ENCODE peak calls at places on chromosomes 5 and 9, in nine cellular contexts. G, V, L, S, O, B, W, K and D are unnamed samples.

GRCh38 chr9:101477736-101478135 is 42.2 kb upstream of the ALDOB start:
- DNase-seq in V (no peak), K (no peak), S (no peak), L (no peak), B (no peak), W (no peak), G (no peak), O (peak; percentile 22), D (no peak)

GRCh38 chr9:86723351-86723750 is 224.0 kb downstream of the GAS1 start:
- DNase-seq in L (no peak), G (no peak), K (no peak), O (no peak), W (no peak), V (no peak), S (no peak), B (no peak), D (no peak)

GRCh38 chr5:111755942-111756353 is 1.0 kb downstream of the NREP start:
- DNase-seq in L (no peak), V (no peak), B (no peak), K (no peak), G (no peak), O (no peak), S (no peak), W (no peak), D (no peak)

GRCh38 chr5:61675015-61675692 is 343.1 kb downstream of the ZSWIM6 start:
- DNase-seq in L (no peak), S (no peak), V (no peak), O (no peak), K (peak; percentile 50), G (peak; percentile 9), W (peak; percentile 16), B (no peak), D (no peak)

GRCh38 chr9:132006657-132007370 is 72.9 kb downstream of the MED27 start:
- DNase-seq in B (no peak), V (no peak), K (no peak), L (no peak), G (no peak), S (no peak), W (no peak), O (no peak), D (no peak)

GRCh38 chr5:71475788-71476384 is 20.4 kb downstream of the BDP1 start:
- DNase-seq in W (peak; percentile 18), G (peak; percentile 38), B (no peak), V (no peak), O (no peak), S (no peak), K (no peak), L (no peak), D (no peak)

GRCh38 chr5:155098433-155098832 is 84.9 kb downstream of the KIF4B start:
- DNase-seq in B (no peak), V (no peak), K (no peak), S (no peak), W (no peak), L (no peak), O (no peak), G (peak; percentile 4), D (no peak)

GRCh38 chr5:179918742-179919486 is 11.2 kb upstream of the TBC1D9B start:
- DNase-seq in K (no peak), L (no peak), O (no peak), B (no peak), G (no peak), S (no peak), W (no peak), V (no peak), D (no peak)

GRCh38 chr9:109816490-109816889 is 36.5 kb downstream of the PALM2AKAP2 start:
- DNase-seq in W (peak; percentile 86), B (no peak), O (no peak), G (peak; percentile 71), L (no peak), V (no peak), S (peak; percentile 47), K (peak; percentile 50), D (no peak)

GRCh38 chr9:109817846-109818472 is 38.0 kb downstream of the PALM2AKAP2 start:
- DNase-seq in W (peak; percentile 83), B (no peak), G (peak; percentile 85), L (peak; percentile 37), K (peak; percentile 86), V (peak; percentile 66), O (peak; percentile 69), S (peak; percentile 71), D (peak; percentile 62)

GRCh38 chr9:109813829-109814228 is 33.8 kb downstream of the PALM2AKAP2 start:
- DNase-seq in B (no peak), V (no peak), S (no peak), O (no peak), L (no peak), G (no peak), W (peak; percentile 27), K (no peak), D (no peak)

GRCh38 chr9:109815366-109815947 is 35.5 kb downstream of the PALM2AKAP2 start:
- DNase-seq in G (no peak), S (no peak), V (no peak), L (no peak), K (no peak), B (no peak), O (no peak), W (peak; percentile 28), D (no peak)

DNA sequence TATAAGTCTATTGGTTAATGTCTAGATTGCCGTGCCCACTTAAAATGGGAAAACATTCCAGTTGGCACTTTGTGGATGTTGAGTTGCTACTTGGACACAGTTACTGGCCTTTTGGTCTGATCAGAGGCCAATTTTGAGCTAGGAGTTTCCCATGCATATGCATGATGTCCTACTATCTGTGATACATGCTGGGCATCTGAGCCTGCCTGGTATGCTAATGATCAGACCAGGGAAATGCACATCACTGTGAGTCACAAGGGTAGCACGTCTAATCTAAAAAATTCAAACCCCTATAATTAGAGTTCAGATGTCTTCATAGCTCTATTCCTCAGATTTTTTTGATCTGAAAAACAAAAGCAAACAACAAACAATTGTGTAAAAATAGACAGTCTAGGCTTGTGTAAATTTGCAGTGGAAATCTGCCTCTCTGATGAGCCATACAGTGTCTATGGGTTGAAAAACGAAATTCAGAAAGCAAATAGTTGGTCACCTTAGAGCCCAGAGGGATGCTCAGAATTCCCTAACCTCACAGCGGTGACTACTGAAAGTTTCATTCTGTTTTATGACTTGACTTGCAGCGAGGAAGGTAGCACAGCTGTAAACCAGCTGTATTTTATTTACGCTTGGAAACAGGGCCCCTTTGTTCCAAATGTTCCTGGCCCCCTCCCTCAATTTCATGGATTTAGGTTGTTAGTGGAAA is 37.3 kb downstream of the PALM2AKAP2 start:
- DNase-seq in L (no peak), W (no peak), B (no peak), O (no peak), G (no peak), K (no peak), V (no peak), S (no peak), D (no peak)
- H3K4me3 ChIP-seq in L (no peak overlapping the region), W (no peak overlapping the region), B (no peak overlapping the region), O (no peak overlapping the region), G (no peak overlapping the region), K (no peak overlapping the region), V (no peak overlapping the region), S (no peak overlapping the region), D (no peak overlapping the region)

DNA sequence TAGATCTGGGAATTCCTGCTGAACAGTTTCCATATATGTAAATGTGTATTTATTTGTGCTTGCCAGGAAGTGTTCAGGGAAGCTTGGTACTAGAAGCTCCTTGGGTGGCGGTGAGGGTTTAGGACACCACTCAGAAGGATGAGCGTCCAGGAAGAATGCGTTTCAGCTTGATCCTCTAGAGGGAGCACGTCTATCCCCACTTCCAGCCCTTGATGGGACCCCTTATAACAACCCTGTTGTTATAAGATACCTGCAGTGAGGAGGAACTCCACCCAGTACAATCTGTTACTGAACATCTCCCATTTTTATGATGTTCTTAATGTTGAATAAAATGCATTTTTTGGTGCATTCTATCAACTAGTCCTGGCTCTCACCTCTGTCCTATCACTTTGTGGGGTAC is 88.9 kb downstream of the CYFIP2 start:
- DNase-seq in L (no peak), V (no peak), O (no peak), K (no peak), S (no peak), G (peak; percentile 19), W (no peak), B (no peak), D (peak; percentile 17)
- TF ChIP-seq CTCF in L (no peak), V (peak; percentile 60), O (no peak), K (no peak), S (no peak), G (peak; percentile 46), W (peak; percentile 41), B (peak; percentile 19), D (peak; percentile 62)

GRCh38 chr9:2791246-2791645 is 52.6 kb downstream of the PUM3 start:
- DNase-seq in L (no peak), G (no peak), K (no peak), V (no peak), W (no peak), S (no peak), B (no peak), O (no peak), D (no peak)

GRCh38 chr9:2785060-2785459 is 58.8 kb downstream of the PUM3 start:
- DNase-seq in W (no peak), V (no peak), L (no peak), S (no peak), O (no peak), B (no peak), G (no peak), K (no peak), D (no peak)

GRCh38 chr9:2787065-2787464 is 56.8 kb downstream of the PUM3 start:
- DNase-seq in W (no peak), O (no peak), K (no peak), B (no peak), S (no peak), L (no peak), V (no peak), G (no peak), D (no peak)

DNA sequence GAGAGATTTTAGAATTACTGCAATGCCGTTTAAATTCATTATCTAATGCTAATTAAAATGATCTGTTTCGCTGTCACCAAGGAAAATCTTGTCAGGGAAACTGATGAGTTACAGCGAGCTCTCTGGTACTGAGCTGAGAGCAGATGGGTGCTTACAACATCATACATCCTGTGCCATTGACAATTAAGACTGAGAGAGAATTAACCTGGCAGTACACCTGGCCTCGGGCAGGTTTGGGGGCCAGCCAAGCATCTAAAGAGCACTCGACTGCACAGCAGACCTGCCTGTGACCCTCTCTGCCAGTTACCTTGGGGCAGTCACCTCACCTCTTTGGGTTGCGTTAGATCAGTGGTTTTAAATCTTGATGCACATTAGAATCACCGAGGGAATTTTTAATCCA is 54.9 kb downstream of the PUM3 start:
- DNase-seq in S (no peak), V (no peak), G (no peak), W (no peak), B (no peak), O (no peak), K (peak; percentile 14), L (no peak), D (no peak)
- H3K9me3 ChIP-seq in S (no peaks in the 10 kb centered on the region), V (no peaks in the 10 kb centered on the region), G (peaks cover 31% of the 10 kb centered on the region), W (no peaks in the 10 kb centered on the region), B (no peaks in the 10 kb centered on the region), O (no peaks in the 10 kb centered on the region), K (no peaks in the 10 kb centered on the region), L (no peaks in the 10 kb centered on the region), D (peaks cover 5% of the 10 kb centered on the region)

GRCh38 chr9:84669293-84670105 is at the start of gene NTRK2:
- DNase-seq in W (no peak), O (peak; percentile 35), L (no peak), V (no peak), S (peak; percentile 39), K (peak; percentile 31), G (peak; percentile 17), B (peak; percentile 25), D (no peak)

GRCh38 chr9:84668204-84669007 is 1.1 kb upstream of the NTRK2 start:
- DNase-seq in S (peak; percentile 65), V (peak; percentile 81), W (no peak), K (peak; percentile 72), L (no peak), G (peak; percentile 72), O (peak; percentile 68), B (peak; percentile 69), D (peak; percentile 22)

GRCh38 chr9:84669008-84669292 is 579 bp upstream of the NTRK2 start:
- DNase-seq in O (no peak), L (no peak), K (no peak), W (no peak), S (no peak), B (no peak), V (no peak), G (no peak), D (no peak)

GRCh38 chr9:84670106-84670800 is 724 bp downstream of the NTRK2 start:
- DNase-seq in L (no peak), G (no peak), B (peak; percentile 25), O (peak; percentile 44), V (no peak), K (peak; percentile 22), W (no peak), S (peak; percentile 40), D (no peak)

DNA sequence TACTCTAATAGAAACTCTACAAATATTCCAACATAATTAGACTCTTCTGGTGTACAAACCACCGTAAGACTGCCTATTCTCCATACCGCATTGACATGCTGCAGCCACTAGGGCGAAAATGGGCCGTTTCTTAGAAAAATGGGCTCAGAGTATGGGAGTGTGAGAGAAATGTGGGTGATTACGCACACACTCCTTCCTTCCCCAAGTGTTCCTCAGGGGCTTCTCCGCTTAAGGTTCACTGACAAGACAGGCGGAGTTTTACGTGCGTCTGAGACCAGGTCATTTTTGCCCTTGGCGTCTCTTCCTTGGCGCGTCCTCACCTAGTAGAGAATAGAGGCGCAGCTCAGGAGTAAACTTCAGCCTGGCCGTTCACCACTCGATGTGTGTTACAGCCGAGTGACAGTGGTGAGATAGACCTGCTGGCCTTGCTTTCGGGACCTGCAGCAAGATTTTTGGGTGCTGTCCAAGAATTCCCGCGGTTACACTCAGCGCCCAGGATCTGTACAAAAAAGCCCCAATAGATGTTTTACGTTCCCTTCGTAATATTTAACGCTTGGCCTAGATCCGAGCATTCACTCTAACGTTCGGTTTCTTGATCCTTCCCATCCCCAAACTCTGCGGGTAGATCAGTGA is 1.8 kb upstream of the NTRK2 start:
- DNase-seq in O (peak; percentile 34), S (no peak), K (peak; percentile 36), L (no peak), B (no peak), W (no peak), G (peak; percentile 41), V (no peak), D (no peak)
- H3K4me3 ChIP-seq in O (peak overlapping the region; percentile 44), S (peak overlapping the region; percentile 65), K (no peak overlapping the region), L (no peak overlapping the region), B (peak overlapping the region; percentile 57), W (no peak overlapping the region), G (peak overlapping the region; percentile 45), V (peak overlapping the region; percentile 2), D (no peak overlapping the region)